ENCODE peak calls at places on chromosomes 12 and 14, in nine cellular contexts. E is AG09309, X is lower leg skin, Z is tibial artery, D is left ventricle myocardium inferior, F is AG09319, K is SK-N-DZ, H is T follicular helper cell, J is fibroblast of the aortic adventitia. G is an unnamed sample.

GRCh38 chr12:125683748-125684381 is 618.6 kb downstream of the AACS start:
- DNase-seq in D (no peak), E (no peak), H (no peak), Z (no peak), F (no peak), K (no peak), X (no peak), J (no peak), G (no peak)

GRCh38 chr12:80352476-80352875 is 91.6 kb upstream of the PTPRQ start:
- DNase-seq in D (no peak), J (no peak), F (no peak), H (no peak), X (no peak), K (no peak), Z (no peak), E (no peak), G (no peak)

GRCh38 chr12:52582971-52583456 is 9.4 kb upstream of the KRT74 start:
- DNase-seq in K (peak), F (peak), Z (peak), D (peak), J (peak), E (no peak), X (peak), H (peak), G (peak)

GRCh38 chr12:115135800-115136211 is 451.8 kb upstream of the TBX3 start:
- DNase-seq in K (no peak), E (no peak), D (peak), J (peak), X (peak), H (no peak), F (peak), Z (peak), G (no peak)

GRCh38 chr12:24499151-24500146 is 449.5 kb downstream of the BCAT1 start:
- DNase-seq in Z (no peak), E (peak), X (no peak), J (peak), H (no peak), K (no peak), D (no peak), F (peak), G (no peak)

GRCh38 chr14:75822522-75823288 is 159.1 kb downstream of the TGFB3 start:
- DNase-seq in E (peak), H (no peak), X (no peak), Z (no peak), F (no peak), J (peak), D (no peak), K (no peak), G (no peak)

GRCh38 chr12:34606749-34607519 is 584.6 kb downstream of the ALG10 start:
- DNase-seq in J (no peak), E (no peak), H (no peak), K (no peak), D (no peak), F (no peak), X (no peak), Z (peak), G (no peak)

GRCh38 chr12:5432011-5432400 is at the start of gene NTF3:
- DNase-seq in H (no peak), K (no peak), D (peak), X (no peak), E (no peak), J (peak), F (no peak), Z (peak), G (no peak)

GRCh38 chr12:42473561-42473960 is 116.0 kb downstream of the PRICKLE1 start:
- DNase-seq in D (no peak), J (no peak), F (no peak), X (no peak), E (no peak), K (no peak), H (no peak), Z (no peak), G (no peak)

GRCh38 chr12:76123301-76124212 is 39.1 kb upstream of the NAP1L1 start:
- DNase-seq in Z (no peak), D (no peak), K (no peak), H (no peak), E (no peak), X (no peak), F (no peak), J (peak), G (no peak)